ENCODE peak calls at places on chromosomes 1 and 21, in ten cellular contexts. N is stimulated activated CD8-positive, alpha-beta memory T cell treated with anti-CD3 and anti-CD28 coated beads, Interleukin-15, amount 100 ng/mL, for 4 hours; J is DMS 273 treated with DMSO at 0.1 percent for 48 hours; G is NCI-H1092; Y is NCI-H2029; F is right atrium auricular region; I is T1000; O is iPS-NIHi11; V is caudate nucleus; K is Peyer's patch. W is an unnamed sample.

GRCh38 chr1:8351693-8352470 is 34.0 kb downstream of the SLC45A1 start:
- DNase-seq in N (no peak), J (no peak), G (no peak), Y (no peak), F (no peak), I (no peak), O (peak), V (no peak), K (no peak), W (peak)

GRCh38 chr1:227561303-227561702 is 2.1 kb upstream of the ZNF678 start:
- DNase-seq in N (no peak), J (no peak), G (no peak), Y (no peak), F (no peak), I (no peak), O (no peak), V (no peak), K (no peak), W (no peak)

GRCh38 chr21:45317401-45318145 is 29.9 kb upstream of the POFUT2 start:
- DNase-seq in N (no peak), J (no peak), G (no peak), Y (no peak), F (no peak), I (no peak), O (no peak), V (no peak), K (peak), W (peak)

GRCh38 chr1:166952002-166952746 is 23.2 kb downstream of the ILDR2 start:
- DNase-seq in N (no peak), J (no peak), G (no peak), Y (no peak), F (no peak), I (no peak), O (peak), V (no peak), K (no peak), W (no peak)

GRCh38 chr1:57015071-57015470 is 49.3 kb upstream of the C8B start:
- DNase-seq in N (no peak), J (no peak), G (no peak), Y (no peak), F (no peak), I (no peak), O (no peak), V (no peak), K (no peak), W (no peak)

GRCh38 chr1:65422241-65423203 is 2.1 kb downstream of the LEPR start:
- DNase-seq in N (no peak), J (no peak), G (no peak), Y (no peak), F (no peak), I (no peak), O (no peak), V (no peak), K (no peak), W (no peak)

GRCh38 chr1:24206516-24207394 is 19.7 kb upstream of the IFNLR1 start:
- DNase-seq in N (no peak), J (no peak), G (no peak), Y (no peak), F (no peak), I (no peak), O (no peak), V (no peak), K (no peak), W (peak)

GRCh38 chr1:206674745-206675175 is 9.9 kb upstream of the MAPKAPK2 start:
- DNase-seq in N (no peak), J (no peak), G (no peak), Y (no peak), F (no peak), I (peak), O (no peak), V (no peak), K (peak), W (no peak)

GRCh38 chr1:234957330-234958065 is 171.1 kb downstream of the TOMM20 start:
- DNase-seq in N (no peak), J (no peak), G (no peak), Y (no peak), F (peak), I (peak), O (peak), V (no peak), K (peak), W (peak)

GRCh38 chr1:246470588-246470987 is 36.5 kb downstream of the SMYD3 start:
- DNase-seq in N (no peak), J (no peak), G (no peak), Y (no peak), F (no peak), I (no peak), O (no peak), V (no peak), K (no peak), W (no peak)

W was measured in dermis microvascular lymphatic vessel endothelial cell.